ENCODE peak calls at places on chromosomes 12 and 14, in ten cellular contexts. X is GM23338, H is HCT116, I is K562, W is stomach, O is suprapubic skin, S is prostate gland, J is transverse colon, U is esophagus muscularis mucosa, D is endothelial cell of umbilical vein. Z is an unnamed sample.
A peak's percentile ranks its signal among the peaks of the same experiment; 100 is the strongest.

GRCh38 chr14:88327497-88327896 is 4.4 kb upstream of the KCNK10 start:
- DNase-seq in S (no peak), U (no peak), J (no peak), I (no peak), X (no peak), O (no peak), W (no peak), H (no peak), D (no peak), Z (no peak)

GRCh38 chr14:94011795-94012194 is 14.3 kb upstream of the OTUB2 start:
- DNase-seq in O (no peak), U (no peak), H (no peak), W (no peak), X (no peak), S (no peak), I (no peak), J (no peak), D (no peak), Z (no peak)

GRCh38 chr12:56931474-56931978 is 2.7 kb downstream of the SDR9C7 start:
- DNase-seq in J (no peak), D (peak; percentile 5), W (no peak), U (peak; percentile 87), X (peak; percentile 69), I (peak; percentile 92), O (no peak), S (no peak), H (peak; percentile 19), Z (no peak)

GRCh38 chr14:76413962-76414665 is 38.2 kb downstream of the ESRRB start:
- DNase-seq in J (no peak), S (no peak), I (no peak), H (no peak), D (no peak), U (no peak), O (no peak), X (peak; percentile 46), W (no peak), Z (no peak)

GRCh38 chr12:56581418-56582145 is 48.5 kb downstream of the BAZ2A start:
- DNase-seq in W (no peak), D (peak; percentile 82), I (peak; percentile 67), O (no peak), X (no peak), J (no peak), U (no peak), H (no peak), S (no peak), Z (no peak)

GRCh38 chr12:130775953-130776856 is 60.1 kb upstream of the RIMBP2 start:
- DNase-seq in U (no peak), J (peak; percentile 29), S (no peak), H (peak; percentile 26), W (no peak), X (peak; percentile 85), D (peak; percentile 75), O (no peak), I (peak; percentile 35), Z (no peak)

GRCh38 chr14:60161176-60162107 is 3.8 kb downstream of the DHRS7 start:
- DNase-seq in H (no peak), W (no peak), X (peak; percentile 41), O (peak; percentile 66), S (peak; percentile 33), J (no peak), U (no peak), D (no peak), I (no peak), Z (peak; percentile 73)

GRCh38 chr12:86543716-86544115 is 287.5 kb upstream of the MGAT4C start:
- DNase-seq in J (no peak), D (no peak), U (no peak), W (no peak), S (no peak), X (no peak), H (no peak), I (no peak), O (no peak), Z (no peak)

GRCh38 chr14:90406384-90406798 is 9.6 kb downstream of the CALM1 start:
- DNase-seq in J (no peak), U (no peak), S (no peak), H (no peak), X (no peak), W (no peak), O (no peak), D (no peak), I (no peak), Z (peak; percentile 66)

GRCh38 chr14:90402009-90402408 is 5.2 kb downstream of the CALM1 start:
- DNase-seq in H (no peak), J (no peak), I (no peak), O (no peak), D (no peak), W (no peak), S (no peak), X (no peak), U (no peak), Z (no peak)

GRCh38 chr14:90405755-90406154 is 8.9 kb downstream of the CALM1 start:
- DNase-seq in H (no peak), J (no peak), S (no peak), D (no peak), U (no peak), W (no peak), O (no peak), I (no peak), X (no peak), Z (no peak)

GRCh38 chr14:90403065-90403464 is 6.2 kb downstream of the CALM1 start:
- DNase-seq in U (no peak), J (no peak), O (no peak), H (no peak), X (no peak), D (no peak), W (no peak), S (no peak), I (no peak), Z (peak; percentile 60)

DNA sequence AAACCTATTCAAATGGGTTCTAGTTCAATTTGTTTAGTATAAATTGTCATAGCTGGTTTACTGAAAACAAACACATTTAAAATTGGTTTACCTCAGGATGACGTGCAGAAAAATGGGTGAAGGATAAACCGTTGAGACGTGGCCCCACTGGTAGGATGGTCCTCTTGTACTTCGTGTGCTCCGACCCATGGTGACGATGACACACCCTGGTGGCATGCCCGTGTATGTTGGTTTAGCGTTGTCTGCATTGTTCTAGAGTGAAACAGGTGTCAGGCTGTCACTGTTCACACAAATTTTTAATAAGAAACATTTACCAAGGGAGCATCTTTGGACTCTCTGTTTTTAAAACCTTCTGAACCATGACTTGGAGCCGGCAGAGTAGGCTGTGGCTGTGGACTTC is 8.3 kb downstream of the CALM1 start:
- DNase-seq in J (no peak), I (no peak), S (no peak), O (no peak), H (no peak), X (no peak), D (no peak), U (no peak), W (no peak), Z (no peak)
- TF ChIP-seq POLR2AphosphoS5 in J (no peak), I (no peak), S (no peak), O (no peak), H (no peak), X (no peak), D (no peak), U (peak; percentile 21), W (no peak), Z (no peak)

GRCh38 chr14:35932136-35932535 is 106.0 kb downstream of the BRMS1L start:
- DNase-seq in I (no peak), U (no peak), X (no peak), W (no peak), S (no peak), O (no peak), H (no peak), D (no peak), J (no peak), Z (no peak)
- H3K27ac ChIP-seq in I (no peak overlapping the region), U (no peak overlapping the region), X (no peak overlapping the region), W (no peak overlapping the region), S (no peak overlapping the region), O (no peak overlapping the region), H (no peak overlapping the region), D (no peak overlapping the region), J (no peak overlapping the region), Z (no peak overlapping the region)

GRCh38 chr14:92551066-92551841 is 37.7 kb downstream of the RIN3 start:
- DNase-seq in J (no peak), U (no peak), I (no peak), W (no peak), H (no peak), S (no peak), X (no peak), O (no peak), D (no peak), Z (no peak)

GRCh38 chr14:92552066-92552465 is 38.5 kb downstream of the RIN3 start:
- DNase-seq in O (no peak), H (no peak), U (no peak), S (no peak), D (no peak), X (no peak), J (no peak), I (no peak), W (no peak), Z (no peak)

GRCh38 chr14:92555440-92556111 is 42.0 kb downstream of the RIN3 start:
- DNase-seq in J (no peak), X (no peak), H (no peak), O (no peak), D (no peak), W (no peak), S (no peak), U (no peak), I (no peak), Z (no peak)

GRCh38 chr14:92556255-92556741 is 42.7 kb downstream of the RIN3 start:
- DNase-seq in W (no peak), H (no peak), O (no peak), D (no peak), J (no peak), S (no peak), X (no peak), U (no peak), I (no peak), Z (no peak)

GRCh38 chr14:92553456-92553855 is 39.9 kb downstream of the RIN3 start:
- DNase-seq in J (no peak), I (no peak), U (no peak), O (no peak), W (no peak), D (no peak), X (peak; percentile 52), S (no peak), H (no peak), Z (no peak)
- TF ChIP-seq POLR2AphosphoS5 in J (peak; percentile 18), I (no peak), U (peak; percentile 41), O (no peak), W (no peak), D (no peak), X (no peak), S (no peak), H (no peak), Z (no peak)

GRCh38 chr14:74488788-74489397 is 4.2 kb downstream of the NPC2 start:
- DNase-seq in J (no peak), U (no peak), W (no peak), S (no peak), O (no peak), I (no peak), H (peak; percentile 60), X (no peak), D (peak; percentile 86), Z (no peak)

GRCh38 chr14:74491952-74492351 is 1.2 kb downstream of the NPC2 start:
- DNase-seq in O (no peak), W (no peak), D (peak; percentile 26), H (no peak), X (peak; percentile 57), S (no peak), I (peak; percentile 36), U (no peak), J (no peak), Z (no peak)

GRCh38 chr14:74492413-74493342 is at the start of gene NPC2:
- DNase-seq in D (peak; percentile 45), O (no peak), J (no peak), I (no peak), S (no peak), X (no peak), H (no peak), U (no peak), W (no peak), Z (no peak)

GRCh38 chr14:74495356-74495755 is 1.8 kb downstream of the ISCA2 start:
- DNase-seq in D (no peak), O (no peak), J (no peak), U (no peak), I (no peak), X (no peak), H (no peak), S (no peak), W (no peak), Z (no peak)

DNA sequence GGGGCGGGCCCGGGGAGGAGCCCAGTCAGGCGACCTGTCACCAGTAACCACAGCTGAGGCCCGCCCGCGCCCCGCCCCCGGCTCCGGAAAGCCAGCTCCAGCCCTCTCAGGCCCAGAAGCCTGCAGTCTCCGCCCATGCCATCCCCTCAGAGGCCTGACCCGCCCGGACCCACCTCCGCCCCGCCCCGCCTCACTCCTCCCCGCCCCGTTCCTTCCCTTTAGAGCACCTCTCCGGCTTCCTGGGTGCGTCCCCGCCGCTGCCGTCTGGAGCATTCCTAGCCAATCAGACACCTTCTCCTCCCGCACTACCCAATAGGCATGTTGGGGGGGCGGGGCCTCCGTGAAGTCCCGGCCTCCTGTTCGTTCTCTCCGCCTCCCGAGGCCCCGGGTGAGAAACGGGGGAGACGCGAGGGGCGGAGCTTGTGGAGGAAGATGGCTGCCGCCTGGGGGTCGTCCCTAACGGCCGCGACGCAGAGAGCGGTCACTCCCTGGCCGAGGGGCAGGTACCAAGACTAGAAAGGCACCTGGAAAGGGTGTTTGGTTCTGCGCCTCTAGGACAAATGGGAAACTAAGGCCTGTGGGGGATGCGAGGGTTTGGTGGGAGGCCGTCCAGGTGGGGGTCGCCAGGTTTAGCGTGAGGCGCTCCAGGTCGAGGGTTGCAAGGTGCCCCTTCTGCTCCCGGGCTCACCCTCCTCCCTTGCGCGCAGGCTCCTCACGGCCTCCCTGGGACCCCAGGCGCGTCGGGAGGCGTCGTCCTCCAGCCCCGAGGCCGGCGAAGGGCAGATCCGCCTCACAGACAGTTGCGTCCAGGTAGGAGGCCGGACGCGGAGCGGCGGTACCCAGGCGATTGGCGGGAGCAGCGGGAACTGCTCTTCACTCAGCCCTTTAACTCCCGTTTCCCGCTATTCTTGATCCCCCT is at the start of gene ISCA2:
- DNase-seq in I (peak; percentile 98), D (peak; percentile 99), X (peak; percentile 99), H (peak; percentile 97), S (peak; percentile 100), O (peak; percentile 100), J (peak; percentile 100), U (peak; percentile 100), W (peak; percentile 100), Z (peak; percentile 100)
- H3K27ac ChIP-seq in I (peak within 1 kb of the TSS; percentile 88), D (peak within 1 kb of the TSS; percentile 76), X (peak within 1 kb of the TSS; percentile 99), H (peak within 1 kb of the TSS; percentile 78), S (peak within 1 kb of the TSS; percentile 95), O (peak within 1 kb of the TSS; percentile 95), J (peak within 1 kb of the TSS; percentile 97), U (peak within 1 kb of the TSS; percentile 94), W (peak within 1 kb of the TSS; percentile 93), Z (peak within 1 kb of the TSS; percentile 97)

Z was measured in sigmoid colon.